ENCODE peak calls at places on chromosome 17, in eight cellular contexts. F, T, P, O, V, S, Y and A are unnamed samples.

GRCh38 chr17:67054608-67055007 is 10.3 kb downstream of the CACNG1 start:
- DNase-seq in F (no peak), Y (no peak), O (no peak), V (no peak), P (no peak), T (no peak), S (no peak), A (no peak)

GRCh38 chr17:75777243-75777922 is 7.2 kb upstream of the UNK start:
- DNase-seq in V (no peak), P (no peak), Y (no peak), F (no peak), S (no peak), T (no peak), O (no peak), A (no peak)

GRCh38 chr17:19250421-19251141 is 13.4 kb downstream of the EPN2 start:
- DNase-seq in P (peak; percentile 16), S (peak; percentile 32), F (no peak), V (no peak), Y (no peak), O (peak; percentile 51), T (no peak), A (no peak)

GRCh38 chr17:81523139-81524062 is 4.8 kb upstream of the FSCN2 start:
- DNase-seq in Y (no peak), T (peak; percentile 65), V (no peak), P (peak; percentile 63), F (no peak), S (peak; percentile 85), O (no peak), A (no peak)

GRCh38 chr17:40818343-40818732 is 4.1 kb downstream of the KRT10 start:
- DNase-seq in T (no peak), Y (no peak), P (no peak), O (no peak), F (no peak), S (no peak), V (no peak), A (no peak)

GRCh38 chr17:27810211-27810901 is 10.0 kb upstream of the NOS2 start:
- DNase-seq in T (no peak), F (no peak), S (no peak), O (no peak), P (no peak), V (no peak), Y (peak; percentile 79), A (no peak)

GRCh38 chr17:57468932-57469775 is 212.8 kb downstream of the MSI2 start:
- DNase-seq in T (no peak), F (no peak), O (no peak), S (no peak), Y (no peak), V (no peak), P (no peak), A (no peak)

GRCh38 chr17:77963441-77963840 is 4.9 kb downstream of the TNRC6C start:
- DNase-seq in P (peak; percentile 75), O (no peak), T (no peak), F (peak; percentile 32), Y (peak; percentile 8), S (peak; percentile 77), V (no peak), A (peak; percentile 66)

GRCh38 chr17:4632583-4632923 is 8.9 kb downstream of the ALOX15 start:
- DNase-seq in Y (no peak), S (no peak), V (no peak), F (no peak), O (no peak), T (no peak), P (no peak), A (no peak)

GRCh38 chr17:18129041-18129502 is 20.5 kb downstream of the MYO15A start:
- DNase-seq in S (no peak), Y (no peak), T (no peak), V (no peak), F (no peak), O (no peak), P (no peak), A (no peak)

GRCh38 chr17:49576121-49576905 is 642 bp downstream of the NXPH3 start:
- DNase-seq in F (no peak), V (no peak), O (no peak), S (peak; percentile 93), Y (no peak), P (peak; percentile 59), T (no peak), A (no peak)

GRCh38 chr17:48478224-48479013 is 48.4 kb upstream of the SKAP1 start:
- DNase-seq in F (no peak), S (no peak), Y (peak; percentile 66), V (no peak), P (no peak), T (no peak), O (no peak), A (no peak)

GRCh38 chr17:42284020-42284369 is 4.3 kb upstream of the STAT5A start:
- DNase-seq in V (no peak), O (no peak), Y (no peak), S (peak; percentile 8), P (no peak), F (no peak), T (no peak), A (peak; percentile 55)

GRCh38 chr17:78532922-78533640 is 44.1 kb downstream of the DNAH17 start:
- DNase-seq in S (no peak), V (peak; percentile 27), T (peak; percentile 53), Y (no peak), P (no peak), F (no peak), O (peak; percentile 22), A (no peak)

GRCh38 chr17:31425646-31426045 is 34.2 kb downstream of the RAB11FIP4 start:
- DNase-seq in O (peak; percentile 42), T (peak; percentile 64), F (no peak), S (peak; percentile 78), Y (no peak), V (no peak), P (peak; percentile 53), A (no peak)

GRCh38 chr17:58556833-58557250 is 42.4 kb upstream of the MTMR4 start:
- DNase-seq in Y (no peak), V (no peak), P (no peak), T (no peak), O (no peak), F (no peak), S (no peak), A (no peak)

GRCh38 chr17:74430706-74431567 is 951 bp upstream of the GPRC5C start:
- DNase-seq in F (peak; percentile 47), S (peak; percentile 72), T (peak; percentile 92), V (peak; percentile 40), O (peak; percentile 81), P (peak; percentile 47), Y (no peak), A (no peak)

DNA sequence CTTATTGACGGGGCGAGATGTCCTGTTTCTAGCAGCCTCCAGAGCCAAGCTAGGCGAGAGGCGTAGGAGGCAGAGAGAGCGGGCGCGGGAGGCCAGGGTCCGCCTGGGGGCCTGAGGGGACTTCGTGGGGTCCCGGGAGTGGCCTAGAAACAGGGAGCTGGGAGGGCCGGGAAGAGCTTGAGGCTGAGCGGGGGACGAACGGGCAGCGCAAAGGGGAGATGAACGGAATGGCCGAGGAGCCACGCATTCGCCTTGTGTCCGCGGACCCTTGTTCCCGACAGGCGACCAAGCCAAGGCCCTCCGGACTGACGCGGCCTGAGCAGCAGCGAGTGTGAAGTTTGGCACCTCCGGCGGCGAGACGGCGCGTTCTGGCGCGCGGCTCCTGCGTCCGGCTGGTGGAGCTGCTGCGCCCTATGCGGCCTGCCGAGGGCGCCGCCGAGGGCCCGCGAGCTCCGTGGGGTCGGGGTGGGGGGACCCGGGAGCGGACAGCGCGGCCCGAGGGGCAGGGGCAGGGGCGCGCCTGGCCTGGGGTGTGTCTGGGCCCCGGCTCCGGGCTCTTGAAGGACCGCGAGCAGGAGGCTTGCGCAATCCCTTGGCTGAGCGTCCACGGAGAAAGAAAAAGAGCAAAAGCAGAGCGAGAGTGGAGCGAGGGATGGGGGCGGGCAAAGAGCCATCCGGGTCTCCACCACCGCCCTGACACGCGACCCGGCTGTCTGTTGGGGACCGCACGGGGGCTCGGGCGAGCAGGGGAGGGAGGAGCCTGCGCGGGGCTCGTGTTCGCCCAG is 1.2 kb upstream of the CBX4 start:
- DNase-seq in V (no peak), Y (peak; percentile 41), F (peak; percentile 65), O (peak; percentile 88), S (peak; percentile 85), P (no peak), T (peak; percentile 90), A (no peak)
- H3K4me1 ChIP-seq in V (peaks cover 42% of the 10 kb centered on the region), Y (peaks cover 89% of the 10 kb centered on the region), F (no peaks in the 10 kb centered on the region), O (peaks cover 86% of the 10 kb centered on the region), S (peaks cover 69% of the 10 kb centered on the region), P (peaks cover 13% of the 10 kb centered on the region), T (peaks cover 85% of the 10 kb centered on the region), A (peaks cover 89% of the 10 kb centered on the region)

GRCh38 chr17:38453951-38454421 is 25.7 kb downstream of the ARHGAP23 start:
- DNase-seq in V (no peak), Y (no peak), T (no peak), O (no peak), S (peak; percentile 78), F (no peak), P (peak; percentile 57), A (no peak)
- H3K4me1 ChIP-seq in V (peaks cover 54% of the 10 kb centered on the region), Y (no peaks in the 10 kb centered on the region), T (peaks cover 64% of the 10 kb centered on the region), O (peaks cover 89% of the 10 kb centered on the region), S (peaks cover 45% of the 10 kb centered on the region), F (no peaks in the 10 kb centered on the region), P (peaks cover 15% of the 10 kb centered on the region), A (peaks cover 79% of the 10 kb centered on the region)

GRCh38 chr17:72404872-72405271 is 284.1 kb downstream of the SOX9 start:
- DNase-seq in P (no peak), O (no peak), Y (no peak), T (no peak), V (no peak), S (no peak), F (no peak), A (no peak)

GRCh38 chr17:72403713-72404209 is 282.9 kb downstream of the SOX9 start:
- DNase-seq in Y (no peak), F (no peak), T (no peak), P (no peak), O (no peak), S (no peak), V (no peak), A (no peak)

GRCh38 chr17:72400863-72401262 is 280.0 kb downstream of the SOX9 start:
- DNase-seq in O (no peak), S (no peak), F (no peak), Y (no peak), V (no peak), T (no peak), P (no peak), A (no peak)

GRCh38 chr17:72401883-72402726 is 281.3 kb downstream of the SOX9 start:
- DNase-seq in T (no peak), V (no peak), F (no peak), P (no peak), Y (no peak), S (no peak), O (no peak), A (no peak)

DNA sequence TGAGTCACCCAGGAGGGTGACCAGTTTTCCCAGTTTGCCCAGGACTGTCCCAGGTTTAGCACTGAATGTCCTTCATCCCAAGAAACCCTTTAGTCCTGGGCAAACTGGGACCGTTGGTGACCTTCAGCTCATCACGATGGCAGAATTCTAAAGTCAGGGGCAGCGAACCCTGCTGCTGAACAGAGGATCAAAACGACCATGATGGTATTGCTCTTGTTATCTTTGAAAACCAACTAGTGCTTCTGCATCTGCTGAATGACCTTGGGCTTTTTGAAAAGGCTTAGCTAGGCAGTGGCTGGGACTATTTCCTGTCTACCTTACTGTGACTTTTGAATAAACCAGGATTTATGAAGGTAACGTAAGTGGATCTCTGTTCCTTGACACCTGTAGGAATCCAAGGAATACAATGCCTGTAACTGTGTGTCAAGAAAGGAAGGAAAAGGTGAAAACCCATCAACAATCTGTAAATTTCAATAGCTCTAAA is 281.9 kb downstream of the SOX9 start:
- DNase-seq in V (no peak), Y (no peak), F (no peak), T (no peak), S (no peak), O (no peak), P (no peak), A (no peak)
- H3K4me1 ChIP-seq in V (peaks cover 50% of the 10 kb centered on the region), Y (no peaks in the 10 kb centered on the region), F (no peaks in the 10 kb centered on the region), T (peaks cover 3% of the 10 kb centered on the region), S (peaks cover 14% of the 10 kb centered on the region), O (no peaks in the 10 kb centered on the region), P (peaks cover 15% of the 10 kb centered on the region), A (peaks cover 9% of the 10 kb centered on the region)

GRCh38 chr17:56316604-56317003 is 163.3 kb downstream of the ANKFN1 start:
- DNase-seq in Y (no peak), T (no peak), S (no peak), O (no peak), P (no peak), F (no peak), V (no peak), A (no peak)
- H3K4me1 ChIP-seq in Y (no peaks in the 10 kb centered on the region), T (peaks cover 12% of the 10 kb centered on the region), S (no peaks in the 10 kb centered on the region), O (peaks cover 13% of the 10 kb centered on the region), P (no peaks in the 10 kb centered on the region), F (no peaks in the 10 kb centered on the region), V (no peaks in the 10 kb centered on the region), A (no peaks in the 10 kb centered on the region)